ENCODE peak calls at places on chromosomes 1 and 21, in four cellular contexts. One of them, this sample, is unnamed.

GRCh38 chr1:89545264-89546038 is 20.8 kb downstream of the LRRC8B start:
- DNase-seq in fibroblast of lung: peak
- DNase-seq in transverse colon: no peak
- DNase-seq in IMR-90: peak
- DNase-seq in this sample: no peak

GRCh38 chr1:39988618-39989343 is 33.8 kb downstream of the MFSD2A start:
- DNase-seq in fibroblast of lung: peak
- DNase-seq in transverse colon: no peak
- DNase-seq in IMR-90: peak
- DNase-seq in this sample: no peak

GRCh38 chr1:204924013-204924759 is 53.5 kb downstream of the NFASC start:
- DNase-seq in fibroblast of lung: peak
- DNase-seq in transverse colon: no peak
- DNase-seq in IMR-90: no peak
- DNase-seq in this sample: peak

GRCh38 chr1:66809736-66810326 is 8.8 kb upstream of the INSL5 start:
- DNase-seq in fibroblast of lung: peak
- DNase-seq in transverse colon: no peak
- DNase-seq in IMR-90: peak
- DNase-seq in this sample: peak

GRCh38 chr1:231776006-231776707 is 149.6 kb downstream of the DISC1 start:
- DNase-seq in fibroblast of lung: peak
- DNase-seq in transverse colon: no peak
- DNase-seq in IMR-90: peak
- DNase-seq in this sample: peak

GRCh38 chr21:38181101-38181500 is 75.7 kb upstream of the KCNJ15 start:
- DNase-seq in fibroblast of lung: peak
- DNase-seq in transverse colon: no peak
- DNase-seq in IMR-90: no peak
- DNase-seq in this sample: no peak

GRCh38 chr1:183942933-183943693 is 94.4 kb downstream of the COLGALT2 start:
- DNase-seq in fibroblast of lung: peak
- DNase-seq in transverse colon: no peak
- DNase-seq in IMR-90: peak
- DNase-seq in this sample: peak

GRCh38 chr1:33624991-33625870 is 152.8 kb downstream of the ZSCAN20 start:
- DNase-seq in fibroblast of lung: no peak
- DNase-seq in transverse colon: no peak
- DNase-seq in IMR-90: no peak
- DNase-seq in this sample: no peak

GRCh38 chr1:113103048-113103447 is 30.1 kb downstream of the LRIG2 start:
- DNase-seq in fibroblast of lung: no peak
- DNase-seq in transverse colon: no peak
- DNase-seq in IMR-90: no peak
- DNase-seq in this sample: no peak

GRCh38 chr1:231162300-231162969 is 577 bp downstream of the TRIM67 start:
- DNase-seq in fibroblast of lung: peak
- DNase-seq in transverse colon: peak
- DNase-seq in IMR-90: peak
- DNase-seq in this sample: peak

GRCh38 chr1:110262846-110263631 is 52.9 kb downstream of the KCNC4 start:
- DNase-seq in fibroblast of lung: no peak
- DNase-seq in transverse colon: no peak
- DNase-seq in IMR-90: no peak
- DNase-seq in this sample: no peak

GRCh38 chr1:218779341-218779831 is 394.3 kb upstream of the LYPLAL1 start:
- DNase-seq in fibroblast of lung: peak
- DNase-seq in transverse colon: no peak
- DNase-seq in IMR-90: peak
- DNase-seq in this sample: peak

GRCh38 chr1:18649713-18650370 is 19.2 kb downstream of the PAX7 start:
- DNase-seq in fibroblast of lung: peak
- DNase-seq in transverse colon: no peak
- DNase-seq in IMR-90: no peak
- DNase-seq in this sample: no peak

GRCh38 chr1:24909388-24909898 is 20.6 kb downstream of the RUNX3 start:
- DNase-seq in fibroblast of lung: peak
- DNase-seq in transverse colon: peak
- DNase-seq in IMR-90: peak
- DNase-seq in this sample: peak

GRCh38 chr1:74368335-74368734 is 133.1 kb downstream of the TNNI3K start:
- DNase-seq in fibroblast of lung: peak
- DNase-seq in transverse colon: no peak
- DNase-seq in IMR-90: peak
- DNase-seq in this sample: peak

GRCh38 chr1:204357551-204357950 is 2.2 kb downstream of the PLEKHA6 start:
- DNase-seq in fibroblast of lung: no peak
- DNase-seq in transverse colon: no peak
- DNase-seq in IMR-90: no peak
- DNase-seq in this sample: no peak

DNA sequence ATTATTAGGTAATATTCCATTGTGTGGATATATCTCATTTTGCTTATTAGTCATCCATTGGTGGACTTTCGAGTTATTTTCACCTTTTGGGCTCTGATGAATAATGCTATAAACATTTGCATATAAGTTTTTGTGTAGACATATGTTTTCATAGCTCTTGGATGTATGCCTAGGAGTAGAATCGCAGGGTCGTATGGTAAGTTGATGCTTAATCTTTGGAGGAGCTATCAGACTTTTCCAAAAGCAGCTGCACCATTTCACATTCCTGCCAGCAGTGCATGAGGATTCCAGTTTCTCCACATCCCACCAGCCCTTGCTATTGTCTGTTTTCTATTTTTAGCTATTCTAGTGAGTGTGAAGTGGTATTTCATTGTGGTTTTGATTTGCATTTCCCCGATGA is 120.3 kb upstream of the TMEM51 start:
- DNase-seq in fibroblast of lung: peak
- DNase-seq in transverse colon: no peak
- DNase-seq in IMR-90: peak
- DNase-seq in this sample: peak
- TF ChIP-seq CTCF in fibroblast of lung: peak
- TF ChIP-seq CTCF in transverse colon: no peak
- TF ChIP-seq CTCF in IMR-90: peak
- TF ChIP-seq CTCF in this sample: peak

GRCh38 chr21:36260802-36261201 is 59.2 kb upstream of the MORC3 start:
- DNase-seq in fibroblast of lung: no peak
- DNase-seq in transverse colon: no peak
- DNase-seq in IMR-90: no peak
- DNase-seq in this sample: no peak
- H3K4me3 ChIP-seq in fibroblast of lung: peak
- H3K4me3 ChIP-seq in transverse colon: no peak
- H3K4me3 ChIP-seq in IMR-90: no peak
- H3K4me3 ChIP-seq in this sample: no peak

GRCh38 chr1:87684194-87684593 is 355.5 kb downstream of the LMO4 start:
- DNase-seq in fibroblast of lung: peak
- DNase-seq in transverse colon: peak
- DNase-seq in IMR-90: peak
- DNase-seq in this sample: peak

GRCh38 chr1:87685366-87686136 is 356.9 kb downstream of the LMO4 start:
- DNase-seq in fibroblast of lung: peak
- DNase-seq in transverse colon: no peak
- DNase-seq in IMR-90: peak
- DNase-seq in this sample: no peak

GRCh38 chr1:87682565-87682964 is 353.9 kb downstream of the LMO4 start:
- DNase-seq in fibroblast of lung: no peak
- DNase-seq in transverse colon: no peak
- DNase-seq in IMR-90: no peak
- DNase-seq in this sample: no peak

GRCh38 chr1:87684786-87685185 is 356.1 kb downstream of the LMO4 start:
- DNase-seq in fibroblast of lung: peak
- DNase-seq in transverse colon: peak
- DNase-seq in IMR-90: peak
- DNase-seq in this sample: peak

GRCh38 chr1:87683557-87683956 is 354.9 kb downstream of the LMO4 start:
- DNase-seq in fibroblast of lung: no peak
- DNase-seq in transverse colon: no peak
- DNase-seq in IMR-90: no peak
- DNase-seq in this sample: no peak
- TF ChIP-seq CTCF in fibroblast of lung: no peak
- TF ChIP-seq CTCF in transverse colon: no peak
- TF ChIP-seq CTCF in IMR-90: no peak
- TF ChIP-seq CTCF in this sample: no peak

GRCh38 chr1:119632836-119633235 is 15.2 kb downstream of the ZNF697 start:
- DNase-seq in fibroblast of lung: no peak
- DNase-seq in transverse colon: no peak
- DNase-seq in IMR-90: no peak
- DNase-seq in this sample: no peak

GRCh38 chr1:119632103-119632490 is 16.0 kb downstream of the ZNF697 start:
- DNase-seq in fibroblast of lung: no peak
- DNase-seq in transverse colon: no peak
- DNase-seq in IMR-90: no peak
- DNase-seq in this sample: no peak

GRCh38 chr1:119631433-119632102 is 16.5 kb downstream of the ZNF697 start:
- DNase-seq in fibroblast of lung: peak
- DNase-seq in transverse colon: peak
- DNase-seq in IMR-90: peak
- DNase-seq in this sample: peak

GRCh38 chr1:119633575-119634325 is 14.3 kb downstream of the ZNF697 start:
- DNase-seq in fibroblast of lung: no peak
- DNase-seq in transverse colon: no peak
- DNase-seq in IMR-90: no peak
- DNase-seq in this sample: no peak

GRCh38 chr1:119631086-119631432 is 17.0 kb downstream of the ZNF697 start:
- DNase-seq in fibroblast of lung: no peak
- DNase-seq in transverse colon: no peak
- DNase-seq in IMR-90: no peak
- DNase-seq in this sample: no peak
- H3K4me3 ChIP-seq in fibroblast of lung: peak
- H3K4me3 ChIP-seq in transverse colon: peak
- H3K4me3 ChIP-seq in IMR-90: no peak
- H3K4me3 ChIP-seq in this sample: peak

DNA sequence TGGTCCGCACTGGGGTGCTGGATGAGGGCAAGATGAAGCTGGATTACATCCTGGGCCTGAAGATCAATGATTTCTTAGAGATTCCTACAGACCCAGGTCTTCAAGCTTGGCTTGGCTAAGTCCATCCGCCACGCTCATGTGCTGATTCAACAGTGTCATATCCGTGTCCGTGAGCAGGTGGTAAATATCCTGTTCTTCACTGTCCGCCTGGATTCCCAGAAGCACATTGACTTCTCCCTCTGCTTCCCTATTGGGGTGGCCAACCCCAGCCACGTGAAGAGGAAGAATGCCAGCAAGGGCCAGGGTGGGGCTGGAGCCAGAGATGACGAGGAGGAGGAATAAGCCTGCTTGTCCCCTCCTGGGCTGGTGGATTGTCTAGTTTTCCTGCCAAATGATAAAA is 2.2 kb upstream of the CBR3 start:
- DNase-seq in fibroblast of lung: no peak
- DNase-seq in transverse colon: peak
- DNase-seq in IMR-90: no peak
- DNase-seq in this sample: no peak
- TF ChIP-seq CTCF in fibroblast of lung: no peak
- TF ChIP-seq CTCF in transverse colon: no peak
- TF ChIP-seq CTCF in IMR-90: no peak
- TF ChIP-seq CTCF in this sample: no peak

This sample was measured in foreskin fibroblast.